ENCODE peak calls at places on chromosomes 6 and 20, in six cellular contexts. D, I, Y, H, G and B are unnamed samples.

GRCh38 chr6:33316603-33317417 is 734 bp downstream of the ZBTB22 start:
- DNase-seq in D (no peak), H (peak; percentile 55), I (no peak), G (no peak), Y (no peak), B (no peak)

GRCh38 chr6:84220809-84221409 is 6.5 kb downstream of the CEP162 start:
- DNase-seq in H (no peak), D (no peak), Y (no peak), I (no peak), G (peak; percentile 64), B (no peak)

GRCh38 chr6:143223895-143224294 is 163.2 kb downstream of the AIG1 start:
- DNase-seq in D (peak; percentile 20), I (no peak), Y (no peak), G (no peak), H (peak; percentile 54), B (no peak)

GRCh38 chr6:166056637-166057036 is 111.0 kb downstream of the TBXT start:
- DNase-seq in H (peak; percentile 68), G (peak; percentile 90), D (no peak), Y (no peak), I (no peak), B (no peak)

GRCh38 chr20:51639206-51639832 is 96.8 kb upstream of the NFATC2 start:
- DNase-seq in G (peak; percentile 73), H (peak; percentile 63), I (peak; percentile 85), Y (peak; percentile 89), D (peak; percentile 69), B (peak; percentile 82)

GRCh38 chr6:53956068-53956711 is 155.1 kb upstream of the MLIP start:
- DNase-seq in Y (peak; percentile 54), D (peak; percentile 44), I (peak; percentile 73), H (peak; percentile 60), G (peak; percentile 52), B (no peak)

GRCh38 chr6:7042654-7043545 is 64.9 kb upstream of the RREB1 start:
- DNase-seq in D (no peak), I (no peak), Y (no peak), G (no peak), H (no peak), B (no peak)

GRCh38 chr6:166440106-166440505 is 57.4 kb upstream of the MPC1 start:
- DNase-seq in D (no peak), Y (no peak), G (no peak), H (no peak), I (no peak), B (no peak)

GRCh38 chr20:47040506-47041125 is 146.0 kb downstream of the EYA2 start:
- DNase-seq in D (no peak), Y (no peak), G (no peak), H (no peak), I (no peak), B (no peak)

GRCh38 chr20:13492001-13492480 is 146.7 kb downstream of the TASP1 start:
- DNase-seq in Y (peak; percentile 32), I (peak; percentile 19), D (no peak), H (peak; percentile 19), G (peak; percentile 89), B (no peak)

GRCh38 chr20:41494451-41494850 is 123.7 kb downstream of the CHD6 start:
- DNase-seq in I (no peak), H (no peak), G (no peak), D (no peak), Y (no peak), B (no peak)

GRCh38 chr6:29839917-29840316 is 12.3 kb downstream of the HLA-G start:
- DNase-seq in H (no peak), G (no peak), D (no peak), I (no peak), Y (no peak), B (no peak)

GRCh38 chr20:50471231-50471630 is 39.0 kb upstream of the PTPN1 start:
- DNase-seq in Y (no peak), G (no peak), I (no peak), D (no peak), H (no peak), B (no peak)

GRCh38 chr6:142850653-142851434 is 94.1 kb downstream of the HIVEP2 start:
- DNase-seq in H (no peak), G (no peak), I (no peak), Y (no peak), D (no peak), B (no peak)

GRCh38 chr6:112287836-112288235 is 33.5 kb upstream of the LAMA4 start:
- DNase-seq in I (no peak), D (no peak), Y (no peak), G (no peak), H (no peak), B (no peak)

GRCh38 chr6:100435299-100435698 is 29.4 kb downstream of the SIM1 start:
- DNase-seq in D (no peak), G (no peak), Y (no peak), I (no peak), H (no peak), B (no peak)

GRCh38 chr6:136987526-136987925 is 57.2 kb downstream of the IL20RA start:
- DNase-seq in D (no peak), H (no peak), I (no peak), G (no peak), Y (no peak), B (no peak)

GRCh38 chr6:157763129-157763893 is 59.7 kb upstream of the SNX9 start:
- DNase-seq in H (no peak), G (peak; percentile 79), I (no peak), Y (no peak), D (no peak), B (peak; percentile 76)

GRCh38 chr6:43758617-43759050 is 11.4 kb upstream of the VEGFA start:
- DNase-seq in I (peak; percentile 71), H (peak; percentile 13), D (peak; percentile 33), Y (peak; percentile 38), G (no peak), B (no peak)
- TF ChIP-seq CTCF in I (peak; percentile 56), H (peak; percentile 80), D (peak; percentile 57), Y (peak; percentile 63), G (peak; percentile 73), B (peak; percentile 72)

DNA sequence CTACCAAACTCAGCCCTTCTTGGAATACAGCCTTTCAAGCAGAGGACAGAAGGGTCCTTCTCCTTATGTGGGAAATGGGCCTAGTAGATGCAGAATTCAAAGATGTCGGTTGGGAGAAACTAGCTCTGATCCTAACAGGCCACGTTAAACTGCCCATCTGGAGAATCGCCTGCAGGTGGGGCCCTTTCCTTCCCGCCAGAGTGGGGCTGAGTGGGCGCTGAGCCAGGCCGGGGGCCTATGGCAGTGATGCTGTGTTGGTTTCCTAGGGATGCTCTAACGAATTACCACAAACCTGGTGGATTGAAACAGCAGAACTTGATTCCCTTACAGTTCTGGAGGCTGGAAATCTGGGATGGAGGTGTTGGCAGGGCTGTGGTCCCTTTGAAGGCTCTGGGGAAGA is 9.1 kb downstream of the MAPK13 start:
- DNase-seq in D (no peak), H (no peak), I (peak; percentile 60), G (no peak), Y (no peak), B (no peak)
- TF ChIP-seq CTCF in D (peak; percentile 41), H (no peak), I (no peak), G (no peak), Y (peak; percentile 52), B (peak; percentile 53)

GRCh38 chr20:15842872-15843271 is 730.4 kb downstream of the KIF16B start:
- DNase-seq in Y (no peak), I (no peak), G (no peak), D (no peak), H (no peak), B (no peak)
- TF ChIP-seq CTCF in Y (no peak), I (no peak), G (no peak), D (no peak), H (peak; percentile 29), B (no peak)

GRCh38 chr6:13952101-13952500 is 27.3 kb downstream of the RNF182 start:
- DNase-seq in G (no peak), I (no peak), Y (no peak), D (no peak), H (no peak), B (no peak)
- TF ChIP-seq CTCF in G (no peak), I (no peak), Y (no peak), D (no peak), H (no peak), B (no peak)

GRCh38 chr6:66926060-66926459 is 1219.0 kb upstream of the EYS start:
- DNase-seq in H (no peak), I (no peak), D (no peak), Y (no peak), G (peak; percentile 49), B (no peak)
- TF ChIP-seq CTCF in H (no peak), I (no peak), D (no peak), Y (no peak), G (peak; percentile 12), B (peak; percentile 16)

DNA sequence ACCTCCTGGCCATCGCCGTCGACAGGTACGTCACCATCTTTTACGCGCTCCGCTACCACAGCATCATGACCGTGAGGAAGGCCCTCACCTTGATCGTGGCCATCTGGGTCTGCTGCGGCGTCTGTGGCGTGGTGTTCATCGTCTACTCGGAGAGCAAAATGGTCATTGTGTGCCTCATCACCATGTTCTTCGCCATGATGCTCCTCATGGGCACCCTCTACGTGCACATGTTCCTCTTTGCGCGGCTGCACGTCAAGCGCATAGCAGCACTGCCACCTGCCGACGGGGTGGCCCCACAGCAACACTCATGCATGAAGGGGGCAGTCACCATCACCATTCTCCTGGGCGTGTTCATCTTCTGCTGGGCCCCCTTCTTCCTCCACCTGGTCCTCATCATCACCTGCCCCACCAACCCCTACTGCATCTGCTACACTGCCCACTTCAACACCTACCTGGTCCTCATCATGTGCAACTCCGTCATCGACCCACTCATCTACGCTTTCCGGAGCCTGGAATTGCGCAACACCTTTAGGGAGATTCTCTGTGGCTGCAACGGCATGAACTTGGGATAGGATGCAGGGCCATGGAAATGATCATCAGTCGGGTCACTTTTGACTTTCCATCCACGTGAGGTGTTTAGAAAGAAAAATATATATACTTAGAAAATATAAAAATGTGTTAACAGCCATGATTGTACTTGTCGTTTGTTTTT is 868 bp downstream of the MC3R start:
- DNase-seq in D (no peak), Y (peak; percentile 1), I (no peak), G (no peak), H (no peak), B (no peak)
- TF ChIP-seq CTCF in D (peak; percentile 44), Y (peak; percentile 55), I (no peak), G (no peak), H (peak; percentile 44), B (peak; percentile 55)